ENCODE peak calls at places on chromosomes 7 and 10, in five cellular contexts. A, Q, E, X and U are unnamed samples.

GRCh38 chr10:128499956-128500355 is 373.7 kb upstream of the MKI67 start:
- DNase-seq in A (no peak), Q (no peak), E (no peak), X (no peak), U (no peak)

GRCh38 chr10:93290661-93291354 is 191.3 kb downstream of the MYOF start:
- DNase-seq in A (no peak), Q (no peak), E (no peak), X (no peak), U (no peak)

GRCh38 chr7:101166603-101166908 is 1.2 kb upstream of the VGF start:
- DNase-seq in A (no peak), Q (no peak), E (no peak), X (no peak), U (no peak)

GRCh38 chr10:72254891-72255568 is 18.7 kb upstream of the DDIT4 start:
- DNase-seq in A (peak), Q (peak), E (peak), X (peak), U (peak)

GRCh38 chr10:103709341-103709920 is 145.9 kb downstream of the SH3PXD2A start:
- DNase-seq in A (peak), Q (no peak), E (no peak), X (peak), U (no peak)

GRCh38 chr7:130349911-130350782 is 5.5 kb downstream of the CPA5 start:
- DNase-seq in A (peak), Q (no peak), E (no peak), X (peak), U (peak)

GRCh38 chr7:139108256-139109187 is 998 bp downstream of the ZC3HAV1 start:
- DNase-seq in A (peak), Q (peak), E (peak), X (peak), U (peak)

GRCh38 chr10:91137822-91138221 is 82.6 kb upstream of the PCGF5 start:
- DNase-seq in A (no peak), Q (no peak), E (no peak), X (no peak), U (no peak)

GRCh38 chr7:39919646-39920045 is 30.4 kb upstream of the CDK13 start:
- DNase-seq in A (no peak), Q (no peak), E (no peak), X (no peak), U (no peak)

GRCh38 chr10:102118867-102119266 is 1.3 kb downstream of the LDB1 start:
- DNase-seq in A (peak), Q (no peak), E (no peak), X (peak), U (peak)

GRCh38 chr10:27779462-27779861 is 33.8 kb upstream of the MKX start:
- DNase-seq in A (peak), Q (no peak), E (no peak), X (no peak), U (no peak)

GRCh38 chr10:24912214-24912613 is 40.2 kb downstream of the PRTFDC1 start:
- DNase-seq in A (peak), Q (no peak), E (no peak), X (peak), U (no peak)

GRCh38 chr7:152851326-152851725 is 91.8 kb downstream of the ACTR3B start:
- DNase-seq in A (no peak), Q (no peak), E (no peak), X (no peak), U (no peak)

GRCh38 chr7:46493196-46493595 is 572.1 kb upstream of the IGFBP3 start:
- DNase-seq in A (no peak), Q (no peak), E (no peak), X (no peak), U (no peak)

GRCh38 chr10:129496995-129497394 is 30.0 kb downstream of the MGMT start:
- DNase-seq in A (no peak), Q (no peak), E (no peak), X (no peak), U (no peak)

GRCh38 chr10:86945361-86946214 is 11.8 kb downstream of the MMRN2 start:
- DNase-seq in A (no peak), Q (no peak), E (peak), X (no peak), U (no peak)

GRCh38 chr7:139776486-139777303 is 1.1 kb downstream of the HIPK2 start:
- DNase-seq in A (peak), Q (peak), E (peak), X (peak), U (peak)

GRCh38 chr7:127678330-127678729 is 26.3 kb downstream of the SND1 start:
- DNase-seq in A (no peak), Q (no peak), E (no peak), X (no peak), U (no peak)

GRCh38 chr10:94630017-94630688 is 53.4 kb upstream of the CYP2C18 start:
- DNase-seq in A (peak), Q (peak), E (peak), X (peak), U (peak)

GRCh38 chr10:15419279-15419874 is 48.3 kb upstream of the FAM171A1 start:
- DNase-seq in A (peak), Q (peak), E (peak), X (peak), U (peak)

GRCh38 chr10:104767282-104767681 is 126.2 kb downstream of the SORCS3 start:
- DNase-seq in A (no peak), Q (no peak), E (no peak), X (no peak), U (no peak)

GRCh38 chr10:104767745-104768144 is 126.7 kb downstream of the SORCS3 start:
- DNase-seq in A (no peak), Q (no peak), E (no peak), X (no peak), U (no peak)

GRCh38 chr10:104766341-104766740 is 125.3 kb downstream of the SORCS3 start:
- DNase-seq in A (no peak), Q (no peak), E (no peak), X (no peak), U (no peak)

GRCh38 chr10:104762793-104763192 is 121.7 kb downstream of the SORCS3 start:
- DNase-seq in A (no peak), Q (no peak), E (no peak), X (no peak), U (no peak)
- TF ChIP-seq CTCF in A (no peak), Q (no peak), E (no peak), X (no peak), U (no peak)

GRCh38 chr10:34081948-34082347 is 733.1 kb downstream of the PARD3 start:
- DNase-seq in A (no peak), Q (no peak), E (peak), X (no peak), U (no peak)
- H3K4me3 ChIP-seq in A (no peak), Q (no peak), E (no peak), X (no peak), U (no peak)

GRCh38 chr7:112554591-112554990 is 73.8 kb downstream of the LSMEM1 start:
- DNase-seq in A (no peak), Q (no peak), E (no peak), X (no peak), U (no peak)
- TF ChIP-seq CTCF in A (peak), Q (peak), E (no peak), X (peak), U (no peak)

GRCh38 chr7:27165089-27165654 is at the start of gene HOXA9:
- DNase-seq in A (peak), Q (no peak), E (no peak), X (no peak), U (no peak)
- H3K4me3 ChIP-seq in A (peak), Q (no peak), E (no peak), X (no peak), U (no peak)

GRCh38 chr10:32650246-32650655 is 204.3 kb downstream of the CCDC7 start:
- DNase-seq in A (no peak), Q (no peak), E (no peak), X (peak), U (peak)
- TF ChIP-seq CTCF in A (no peak), Q (no peak), E (no peak), X (no peak), U (peak)

DNA sequence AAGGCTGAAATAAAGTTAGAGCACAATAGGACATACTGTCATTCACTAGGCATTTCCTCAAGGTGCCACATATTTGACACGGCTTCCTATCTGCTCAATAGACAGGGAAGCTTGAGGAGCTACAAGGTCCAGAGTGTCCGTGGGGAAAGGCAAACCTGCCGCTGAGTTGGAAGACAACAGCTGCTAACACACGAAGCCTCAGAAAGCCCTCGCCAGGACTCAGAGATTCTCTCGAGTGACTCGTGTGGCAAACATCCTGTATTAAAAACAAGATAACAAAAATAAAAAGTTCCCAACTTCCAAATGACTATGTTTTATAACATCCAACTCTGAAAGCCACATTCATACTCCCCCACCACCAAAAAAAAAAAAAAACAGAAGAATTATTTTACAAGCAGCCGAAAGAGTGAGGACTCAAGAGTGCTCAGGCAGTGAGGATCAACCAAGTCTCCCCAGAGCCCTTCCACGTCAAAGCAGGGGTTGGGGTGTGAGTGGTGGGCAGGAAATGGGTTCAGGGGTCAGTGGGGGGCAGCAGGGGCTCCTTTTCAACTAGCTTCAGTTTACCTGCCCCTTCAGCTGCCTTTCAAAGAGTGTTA is 67.6 kb downstream of the STK17A start:
- DNase-seq in A (peak), Q (no peak), E (no peak), X (peak), U (peak)
- H3K4me3 ChIP-seq in A (no peak), Q (no peak), E (no peak), X (no peak), U (peak)

GRCh38 chr7:87474533-87475358 is 734 bp downstream of the ABCB4 start:
- DNase-seq in A (no peak), Q (no peak), E (no peak), X (no peak), U (peak)
- TF ChIP-seq CTCF in A (no peak), Q (no peak), E (no peak), X (no peak), U (no peak)